ENCODE peak calls at places on chromosomes 11 and 22, in seven cellular contexts. B, Z, P, N, C, R and M are unnamed samples.

GRCh38 chr22:42074846-42075245 is 798 bp downstream of the PHETA2 start:
- DNase-seq in P (no peak), Z (no peak), B (no peak), C (no peak), R (no peak), N (no peak), M (no peak)

GRCh38 chr11:69126286-69126685 is 29.4 kb upstream of the SMIM38 start:
- DNase-seq in C (no peak), Z (peak), N (peak), P (no peak), B (no peak), R (no peak), M (no peak)

GRCh38 chr22:39545310-39546063 is 12.9 kb upstream of the RPS19BP1 start:
- DNase-seq in C (no peak), N (peak), Z (peak), B (no peak), R (no peak), P (no peak), M (no peak)

GRCh38 chr22:23850136-23850611 is 7.5 kb upstream of the SLC2A11 start:
- DNase-seq in C (no peak), N (peak), B (no peak), Z (no peak), R (no peak), P (peak), M (no peak)

GRCh38 chr11:46485852-46486443 is 94.4 kb upstream of the CHRM4 start:
- DNase-seq in C (no peak), R (no peak), N (no peak), Z (no peak), B (no peak), P (no peak), M (peak)

GRCh38 chr22:25602924-25603323 is 38.4 kb downstream of the GRK3 start:
- DNase-seq in B (no peak), N (no peak), R (no peak), P (no peak), Z (no peak), C (no peak), M (no peak)

GRCh38 chr11:128894685-128895084 is 3.5 kb downstream of the KCNJ5 start:
- DNase-seq in C (no peak), B (no peak), P (no peak), Z (no peak), N (no peak), R (no peak), M (no peak)

GRCh38 chr11:118790357-118791014 is 478 bp downstream of the DDX6 start:
- DNase-seq in R (peak), N (peak), Z (peak), C (peak), B (peak), P (no peak), M (peak)

GRCh38 chr22:34877506-34877905 is 188.5 kb upstream of the ISX start:
- DNase-seq in R (no peak), B (no peak), Z (no peak), C (no peak), P (no peak), N (no peak), M (no peak)

GRCh38 chr22:41762980-41763779 is 37.3 kb upstream of the CCDC134 start:
- DNase-seq in B (peak), P (no peak), N (peak), C (no peak), Z (peak), R (no peak), M (peak)

GRCh38 chr11:17822021-17822781 is 87.6 kb downstream of the KCNC1 start:
- DNase-seq in B (no peak), R (no peak), N (peak), Z (no peak), C (no peak), P (no peak), M (no peak)

GRCh38 chr11:64032050-64032449 is 3.7 kb upstream of the FLRT1 start:
- DNase-seq in P (no peak), B (no peak), N (no peak), R (no peak), Z (no peak), C (no peak), M (no peak)

GRCh38 chr11:2991477-2992233 is 474 bp downstream of the NAP1L4 start:
- DNase-seq in B (peak), P (no peak), Z (peak), R (no peak), C (no peak), N (peak), M (peak)

GRCh38 chr11:34975482-34975881 is 59.1 kb downstream of the PDHX start:
- DNase-seq in R (peak), C (no peak), B (no peak), P (no peak), N (no peak), Z (no peak), M (peak)

GRCh38 chr11:84319853-84320252 is 1033.7 kb upstream of the CCDC90B start:
- DNase-seq in Z (no peak), N (no peak), B (no peak), C (no peak), R (no peak), P (no peak), M (peak)

GRCh38 chr11:111230122-111230465 is 15.4 kb upstream of the POU2AF2 start:
- DNase-seq in C (no peak), P (no peak), N (no peak), B (no peak), R (no peak), Z (no peak), M (no peak)

GRCh38 chr22:36765131-36765942 is 10.6 kb downstream of the IFT27 start:
- DNase-seq in R (no peak), Z (peak), N (peak), B (no peak), C (no peak), P (no peak), M (no peak)

GRCh38 chr11:95660038-95660437 is 129.5 kb downstream of the FAM76B start:
- DNase-seq in R (no peak), P (no peak), N (peak), Z (no peak), B (no peak), C (no peak), M (peak)

GRCh38 chr11:1202776-1203504 is 19.9 kb upstream of the MUC5B start:
- DNase-seq in P (peak), N (peak), Z (peak), R (peak), B (peak), C (peak), M (peak)

GRCh38 chr11:134508219-134508990 is 96.4 kb upstream of the B3GAT1 start:
- DNase-seq in P (no peak), N (no peak), B (no peak), R (no peak), C (no peak), Z (no peak), M (no peak)